ENCODE peak calls at places on chromosomes 1 and 21, in nine cellular contexts. One of them, this sample, is unnamed.

GRCh38 chr1:41806472-41807155 is 112.1 kb downstream of the HIVEP3 start:
- DNase-seq in body of pancreas: no peak
- DNase-seq in sciatic nerve: no peak
- DNase-seq in A549: no peak
- DNase-seq in effector memory CD8-positive, alpha-beta T cell: peak; percentile 26
- DNase-seq in NCI-H1105: no peak
- DNase-seq in stimulated activated CD4-positive, alpha-beta T cell treated with anti-CD3 and anti-CD28 coated beads, TNF-alpha, amount 100 ng/mL, for 1 hour: no peak
- DNase-seq in heart left ventricle: no peak
- DNase-seq in posterior cingulate gyrus: no peak
- DNase-seq in this sample: no peak

GRCh38 chr1:112762541-112763141 is 47.5 kb upstream of the PPM1J start:
- DNase-seq in posterior cingulate gyrus: no peak
- DNase-seq in body of pancreas: peak; percentile 15
- DNase-seq in A549: no peak
- DNase-seq in effector memory CD8-positive, alpha-beta T cell: no peak
- DNase-seq in sciatic nerve: no peak
- DNase-seq in heart left ventricle: no peak
- DNase-seq in NCI-H1105: no peak
- DNase-seq in stimulated activated CD4-positive, alpha-beta T cell treated with anti-CD3 and anti-CD28 coated beads, TNF-alpha, amount 100 ng/mL, for 1 hour: no peak
- DNase-seq in this sample: no peak

GRCh38 chr21:28261291-28261690 is 731.4 kb downstream of the LTN1 start:
- DNase-seq in posterior cingulate gyrus: no peak
- DNase-seq in effector memory CD8-positive, alpha-beta T cell: no peak
- DNase-seq in NCI-H1105: no peak
- DNase-seq in heart left ventricle: no peak
- DNase-seq in sciatic nerve: no peak
- DNase-seq in A549: no peak
- DNase-seq in body of pancreas: no peak
- DNase-seq in stimulated activated CD4-positive, alpha-beta T cell treated with anti-CD3 and anti-CD28 coated beads, TNF-alpha, amount 100 ng/mL, for 1 hour: no peak
- DNase-seq in this sample: peak; percentile 47

GRCh38 chr1:31782766-31783410 is 18.7 kb upstream of the ADGRB2 start:
- DNase-seq in body of pancreas: no peak
- DNase-seq in posterior cingulate gyrus: peak; percentile 78
- DNase-seq in heart left ventricle: peak; percentile 26
- DNase-seq in A549: no peak
- DNase-seq in stimulated activated CD4-positive, alpha-beta T cell treated with anti-CD3 and anti-CD28 coated beads, TNF-alpha, amount 100 ng/mL, for 1 hour: no peak
- DNase-seq in sciatic nerve: no peak
- DNase-seq in effector memory CD8-positive, alpha-beta T cell: no peak
- DNase-seq in NCI-H1105: no peak
- DNase-seq in this sample: no peak

GRCh38 chr1:30763654-30764248 is 6.2 kb upstream of the LAPTM5 start:
- DNase-seq in NCI-H1105: no peak
- DNase-seq in posterior cingulate gyrus: peak; percentile 94
- DNase-seq in effector memory CD8-positive, alpha-beta T cell: no peak
- DNase-seq in stimulated activated CD4-positive, alpha-beta T cell treated with anti-CD3 and anti-CD28 coated beads, TNF-alpha, amount 100 ng/mL, for 1 hour: no peak
- DNase-seq in A549: no peak
- DNase-seq in sciatic nerve: no peak
- DNase-seq in heart left ventricle: no peak
- DNase-seq in body of pancreas: no peak
- DNase-seq in this sample: no peak

GRCh38 chr1:216830836-216831235 is 107.6 kb upstream of the ESRRG start:
- DNase-seq in effector memory CD8-positive, alpha-beta T cell: no peak
- DNase-seq in sciatic nerve: no peak
- DNase-seq in NCI-H1105: no peak
- DNase-seq in body of pancreas: no peak
- DNase-seq in A549: no peak
- DNase-seq in stimulated activated CD4-positive, alpha-beta T cell treated with anti-CD3 and anti-CD28 coated beads, TNF-alpha, amount 100 ng/mL, for 1 hour: no peak
- DNase-seq in heart left ventricle: no peak
- DNase-seq in posterior cingulate gyrus: no peak
- DNase-seq in this sample: no peak

GRCh38 chr1:32464716-32465540 is at the start of gene ZBTB8B:
- DNase-seq in NCI-H1105: peak; percentile 97
- DNase-seq in stimulated activated CD4-positive, alpha-beta T cell treated with anti-CD3 and anti-CD28 coated beads, TNF-alpha, amount 100 ng/mL, for 1 hour: no peak
- DNase-seq in body of pancreas: peak; percentile 75
- DNase-seq in A549: peak; percentile 51
- DNase-seq in effector memory CD8-positive, alpha-beta T cell: peak; percentile 5
- DNase-seq in sciatic nerve: peak; percentile 80
- DNase-seq in heart left ventricle: peak; percentile 80
- DNase-seq in posterior cingulate gyrus: peak; percentile 99
- DNase-seq in this sample: peak; percentile 51

GRCh38 chr1:238063454-238063853 is 172.7 kb upstream of the ZP4 start:
- DNase-seq in sciatic nerve: no peak
- DNase-seq in A549: peak; percentile 2
- DNase-seq in NCI-H1105: no peak
- DNase-seq in body of pancreas: peak; percentile 13
- DNase-seq in stimulated activated CD4-positive, alpha-beta T cell treated with anti-CD3 and anti-CD28 coated beads, TNF-alpha, amount 100 ng/mL, for 1 hour: no peak
- DNase-seq in posterior cingulate gyrus: peak; percentile 46
- DNase-seq in heart left ventricle: no peak
- DNase-seq in effector memory CD8-positive, alpha-beta T cell: no peak
- DNase-seq in this sample: no peak

GRCh38 chr1:56897150-56898004 is 42.8 kb downstream of the C8A start:
- DNase-seq in effector memory CD8-positive, alpha-beta T cell: no peak
- DNase-seq in A549: no peak
- DNase-seq in heart left ventricle: no peak
- DNase-seq in posterior cingulate gyrus: no peak
- DNase-seq in sciatic nerve: no peak
- DNase-seq in NCI-H1105: no peak
- DNase-seq in stimulated activated CD4-positive, alpha-beta T cell treated with anti-CD3 and anti-CD28 coated beads, TNF-alpha, amount 100 ng/mL, for 1 hour: no peak
- DNase-seq in body of pancreas: no peak
- DNase-seq in this sample: peak; percentile 16

GRCh38 chr1:230797376-230798186 is 50.4 kb downstream of the CAPN9 start:
- DNase-seq in A549: peak; percentile 64
- DNase-seq in sciatic nerve: peak; percentile 81
- DNase-seq in body of pancreas: peak; percentile 61
- DNase-seq in stimulated activated CD4-positive, alpha-beta T cell treated with anti-CD3 and anti-CD28 coated beads, TNF-alpha, amount 100 ng/mL, for 1 hour: no peak
- DNase-seq in effector memory CD8-positive, alpha-beta T cell: no peak
- DNase-seq in posterior cingulate gyrus: peak; percentile 95
- DNase-seq in heart left ventricle: peak; percentile 78
- DNase-seq in NCI-H1105: no peak
- DNase-seq in this sample: peak; percentile 70

GRCh38 chr1:49351744-49352143 is 575.1 kb upstream of the BEND5 start:
- DNase-seq in effector memory CD8-positive, alpha-beta T cell: no peak
- DNase-seq in NCI-H1105: no peak
- DNase-seq in A549: no peak
- DNase-seq in body of pancreas: no peak
- DNase-seq in posterior cingulate gyrus: no peak
- DNase-seq in heart left ventricle: no peak
- DNase-seq in stimulated activated CD4-positive, alpha-beta T cell treated with anti-CD3 and anti-CD28 coated beads, TNF-alpha, amount 100 ng/mL, for 1 hour: no peak
- DNase-seq in sciatic nerve: no peak
- DNase-seq in this sample: peak; percentile 25

GRCh38 chr1:33758698-33759097 is 105.2 kb upstream of the HMGB4 start:
- DNase-seq in heart left ventricle: peak; percentile 54
- DNase-seq in body of pancreas: no peak
- DNase-seq in NCI-H1105: no peak
- DNase-seq in stimulated activated CD4-positive, alpha-beta T cell treated with anti-CD3 and anti-CD28 coated beads, TNF-alpha, amount 100 ng/mL, for 1 hour: no peak
- DNase-seq in A549: no peak
- DNase-seq in effector memory CD8-positive, alpha-beta T cell: no peak
- DNase-seq in posterior cingulate gyrus: no peak
- DNase-seq in sciatic nerve: no peak
- DNase-seq in this sample: peak; percentile 5

GRCh38 chr1:56808385-56808784 is 10.8 kb downstream of the FYB2 start:
- DNase-seq in stimulated activated CD4-positive, alpha-beta T cell treated with anti-CD3 and anti-CD28 coated beads, TNF-alpha, amount 100 ng/mL, for 1 hour: no peak
- DNase-seq in effector memory CD8-positive, alpha-beta T cell: no peak
- DNase-seq in body of pancreas: no peak
- DNase-seq in A549: no peak
- DNase-seq in heart left ventricle: no peak
- DNase-seq in posterior cingulate gyrus: peak; percentile 83
- DNase-seq in NCI-H1105: no peak
- DNase-seq in sciatic nerve: no peak
- DNase-seq in this sample: no peak

GRCh38 chr1:86155807-86156561 is 588 bp downstream of the COL24A1 start:
- DNase-seq in A549: no peak
- DNase-seq in heart left ventricle: peak; percentile 33
- DNase-seq in NCI-H1105: peak; percentile 30
- DNase-seq in sciatic nerve: peak; percentile 64
- DNase-seq in body of pancreas: no peak
- DNase-seq in stimulated activated CD4-positive, alpha-beta T cell treated with anti-CD3 and anti-CD28 coated beads, TNF-alpha, amount 100 ng/mL, for 1 hour: no peak
- DNase-seq in posterior cingulate gyrus: peak; percentile 70
- DNase-seq in effector memory CD8-positive, alpha-beta T cell: no peak
- DNase-seq in this sample: peak; percentile 57

GRCh38 chr1:31753623-31754349 is 10.4 kb downstream of the ADGRB2 start:
- DNase-seq in sciatic nerve: peak; percentile 74
- DNase-seq in A549: no peak
- DNase-seq in effector memory CD8-positive, alpha-beta T cell: no peak
- DNase-seq in stimulated activated CD4-positive, alpha-beta T cell treated with anti-CD3 and anti-CD28 coated beads, TNF-alpha, amount 100 ng/mL, for 1 hour: no peak
- DNase-seq in heart left ventricle: peak; percentile 84
- DNase-seq in NCI-H1105: peak; percentile 96
- DNase-seq in posterior cingulate gyrus: peak; percentile 99
- DNase-seq in body of pancreas: peak; percentile 36
- DNase-seq in this sample: peak; percentile 60

GRCh38 chr1:6144622-6145021 is 35.5 kb downstream of the CHD5 start:
- DNase-seq in heart left ventricle: no peak
- DNase-seq in A549: no peak
- DNase-seq in NCI-H1105: no peak
- DNase-seq in effector memory CD8-positive, alpha-beta T cell: no peak
- DNase-seq in posterior cingulate gyrus: peak; percentile 87
- DNase-seq in body of pancreas: no peak
- DNase-seq in sciatic nerve: no peak
- DNase-seq in stimulated activated CD4-positive, alpha-beta T cell treated with anti-CD3 and anti-CD28 coated beads, TNF-alpha, amount 100 ng/mL, for 1 hour: no peak
- DNase-seq in this sample: no peak

GRCh38 chr1:53766766-53767409 is 27.9 kb upstream of the GLIS1 start:
- DNase-seq in A549: no peak
- DNase-seq in posterior cingulate gyrus: no peak
- DNase-seq in body of pancreas: no peak
- DNase-seq in sciatic nerve: no peak
- DNase-seq in NCI-H1105: no peak
- DNase-seq in heart left ventricle: no peak
- DNase-seq in effector memory CD8-positive, alpha-beta T cell: no peak
- DNase-seq in stimulated activated CD4-positive, alpha-beta T cell treated with anti-CD3 and anti-CD28 coated beads, TNF-alpha, amount 100 ng/mL, for 1 hour: no peak
- DNase-seq in this sample: peak; percentile 22

GRCh38 chr1:207112907-207113306 is 8.9 kb downstream of the C4BPA start:
- DNase-seq in posterior cingulate gyrus: no peak
- DNase-seq in effector memory CD8-positive, alpha-beta T cell: no peak
- DNase-seq in heart left ventricle: no peak
- DNase-seq in sciatic nerve: no peak
- DNase-seq in NCI-H1105: no peak
- DNase-seq in stimulated activated CD4-positive, alpha-beta T cell treated with anti-CD3 and anti-CD28 coated beads, TNF-alpha, amount 100 ng/mL, for 1 hour: no peak
- DNase-seq in body of pancreas: no peak
- DNase-seq in A549: no peak
- DNase-seq in this sample: no peak

GRCh38 chr1:2821970-2822620 is 20.6 kb upstream of the TTC34 start:
- DNase-seq in posterior cingulate gyrus: peak; percentile 92
- DNase-seq in stimulated activated CD4-positive, alpha-beta T cell treated with anti-CD3 and anti-CD28 coated beads, TNF-alpha, amount 100 ng/mL, for 1 hour: no peak
- DNase-seq in sciatic nerve: no peak
- DNase-seq in body of pancreas: peak; percentile 53
- DNase-seq in A549: peak; percentile 17
- DNase-seq in heart left ventricle: peak; percentile 61
- DNase-seq in NCI-H1105: peak; percentile 26
- DNase-seq in effector memory CD8-positive, alpha-beta T cell: no peak
- DNase-seq in this sample: no peak

GRCh38 chr1:204384636-204385354 is 25.1 kb upstream of the PLEKHA6 start:
- DNase-seq in A549: no peak
- DNase-seq in NCI-H1105: peak; percentile 24
- DNase-seq in heart left ventricle: peak; percentile 58
- DNase-seq in stimulated activated CD4-positive, alpha-beta T cell treated with anti-CD3 and anti-CD28 coated beads, TNF-alpha, amount 100 ng/mL, for 1 hour: no peak
- DNase-seq in sciatic nerve: no peak
- DNase-seq in body of pancreas: peak; percentile 55
- DNase-seq in posterior cingulate gyrus: peak; percentile 93
- DNase-seq in effector memory CD8-positive, alpha-beta T cell: no peak
- DNase-seq in this sample: peak; percentile 61

GRCh38 chr1:179742717-179743678 is at the start of gene FAM163A:
- DNase-seq in posterior cingulate gyrus: peak; percentile 77
- DNase-seq in stimulated activated CD4-positive, alpha-beta T cell treated with anti-CD3 and anti-CD28 coated beads, TNF-alpha, amount 100 ng/mL, for 1 hour: no peak
- DNase-seq in A549: no peak
- DNase-seq in NCI-H1105: peak; percentile 36
- DNase-seq in sciatic nerve: no peak
- DNase-seq in body of pancreas: no peak
- DNase-seq in heart left ventricle: no peak
- DNase-seq in effector memory CD8-positive, alpha-beta T cell: no peak
- DNase-seq in this sample: no peak

GRCh38 chr1:103448560-103448959 is 76.9 kb upstream of the RNPC3 start:
- DNase-seq in sciatic nerve: no peak
- DNase-seq in A549: no peak
- DNase-seq in stimulated activated CD4-positive, alpha-beta T cell treated with anti-CD3 and anti-CD28 coated beads, TNF-alpha, amount 100 ng/mL, for 1 hour: no peak
- DNase-seq in posterior cingulate gyrus: no peak
- DNase-seq in body of pancreas: no peak
- DNase-seq in heart left ventricle: no peak
- DNase-seq in effector memory CD8-positive, alpha-beta T cell: no peak
- DNase-seq in NCI-H1105: no peak
- DNase-seq in this sample: no peak

GRCh38 chr1:67552336-67552759 is 122.1 kb upstream of the SERBP1 start:
- DNase-seq in A549: no peak
- DNase-seq in posterior cingulate gyrus: no peak
- DNase-seq in sciatic nerve: no peak
- DNase-seq in body of pancreas: no peak
- DNase-seq in stimulated activated CD4-positive, alpha-beta T cell treated with anti-CD3 and anti-CD28 coated beads, TNF-alpha, amount 100 ng/mL, for 1 hour: no peak
- DNase-seq in NCI-H1105: no peak
- DNase-seq in heart left ventricle: no peak
- DNase-seq in effector memory CD8-positive, alpha-beta T cell: no peak
- DNase-seq in this sample: no peak

GRCh38 chr1:156118175-156118868 is 3.8 kb downstream of the LMNA start:
- DNase-seq in effector memory CD8-positive, alpha-beta T cell: no peak
- DNase-seq in A549: no peak
- DNase-seq in body of pancreas: peak; percentile 78
- DNase-seq in heart left ventricle: peak; percentile 84
- DNase-seq in posterior cingulate gyrus: no peak
- DNase-seq in NCI-H1105: no peak
- DNase-seq in stimulated activated CD4-positive, alpha-beta T cell treated with anti-CD3 and anti-CD28 coated beads, TNF-alpha, amount 100 ng/mL, for 1 hour: no peak
- DNase-seq in sciatic nerve: no peak
- DNase-seq in this sample: no peak

GRCh38 chr1:194647118-194647517 is 1460.7 kb upstream of the B3GALT2 start:
- DNase-seq in sciatic nerve: no peak
- DNase-seq in A549: no peak
- DNase-seq in effector memory CD8-positive, alpha-beta T cell: no peak
- DNase-seq in body of pancreas: no peak
- DNase-seq in heart left ventricle: no peak
- DNase-seq in posterior cingulate gyrus: no peak
- DNase-seq in stimulated activated CD4-positive, alpha-beta T cell treated with anti-CD3 and anti-CD28 coated beads, TNF-alpha, amount 100 ng/mL, for 1 hour: no peak
- DNase-seq in NCI-H1105: no peak
- DNase-seq in this sample: no peak

GRCh38 chr1:211625040-211625439 is 46.1 kb upstream of the SLC30A1 start:
- DNase-seq in posterior cingulate gyrus: peak; percentile 71
- DNase-seq in stimulated activated CD4-positive, alpha-beta T cell treated with anti-CD3 and anti-CD28 coated beads, TNF-alpha, amount 100 ng/mL, for 1 hour: peak; percentile 3
- DNase-seq in NCI-H1105: no peak
- DNase-seq in body of pancreas: no peak
- DNase-seq in sciatic nerve: no peak
- DNase-seq in A549: peak; percentile 63
- DNase-seq in heart left ventricle: peak; percentile 50
- DNase-seq in effector memory CD8-positive, alpha-beta T cell: peak; percentile 15
- DNase-seq in this sample: peak; percentile 54

GRCh38 chr1:165954940-165955339 is 127.5 kb downstream of the UCK2 start:
- DNase-seq in effector memory CD8-positive, alpha-beta T cell: no peak
- DNase-seq in A549: no peak
- DNase-seq in sciatic nerve: no peak
- DNase-seq in NCI-H1105: no peak
- DNase-seq in body of pancreas: no peak
- DNase-seq in posterior cingulate gyrus: no peak
- DNase-seq in stimulated activated CD4-positive, alpha-beta T cell treated with anti-CD3 and anti-CD28 coated beads, TNF-alpha, amount 100 ng/mL, for 1 hour: no peak
- DNase-seq in heart left ventricle: peak; percentile 49
- DNase-seq in this sample: peak; percentile 72

GRCh38 chr1:10698726-10699469 is 97.5 kb downstream of the CASZ1 start:
- DNase-seq in A549: no peak
- DNase-seq in stimulated activated CD4-positive, alpha-beta T cell treated with anti-CD3 and anti-CD28 coated beads, TNF-alpha, amount 100 ng/mL, for 1 hour: no peak
- DNase-seq in posterior cingulate gyrus: no peak
- DNase-seq in body of pancreas: no peak
- DNase-seq in effector memory CD8-positive, alpha-beta T cell: no peak
- DNase-seq in sciatic nerve: no peak
- DNase-seq in NCI-H1105: no peak
- DNase-seq in heart left ventricle: no peak
- DNase-seq in this sample: no peak

GRCh38 chr1:206967096-206967851 is 3.0 kb downstream of the FCAMR start:
- DNase-seq in heart left ventricle: no peak
- DNase-seq in posterior cingulate gyrus: no peak
- DNase-seq in effector memory CD8-positive, alpha-beta T cell: no peak
- DNase-seq in body of pancreas: no peak
- DNase-seq in A549: no peak
- DNase-seq in stimulated activated CD4-positive, alpha-beta T cell treated with anti-CD3 and anti-CD28 coated beads, TNF-alpha, amount 100 ng/mL, for 1 hour: no peak
- DNase-seq in NCI-H1105: no peak
- DNase-seq in sciatic nerve: no peak
- DNase-seq in this sample: no peak

GRCh38 chr1:209619696-209620483 is 32.3 kb downstream of the LAMB3 start:
- DNase-seq in A549: no peak
- DNase-seq in body of pancreas: no peak
- DNase-seq in posterior cingulate gyrus: peak; percentile 24
- DNase-seq in stimulated activated CD4-positive, alpha-beta T cell treated with anti-CD3 and anti-CD28 coated beads, TNF-alpha, amount 100 ng/mL, for 1 hour: no peak
- DNase-seq in sciatic nerve: no peak
- DNase-seq in NCI-H1105: no peak
- DNase-seq in effector memory CD8-positive, alpha-beta T cell: no peak
- DNase-seq in heart left ventricle: no peak
- DNase-seq in this sample: no peak

GRCh38 chr21:41564871-41565281 is 56.9 kb upstream of the TMPRSS2 start:
- DNase-seq in posterior cingulate gyrus: no peak
- DNase-seq in A549: peak; percentile 23
- DNase-seq in effector memory CD8-positive, alpha-beta T cell: no peak
- DNase-seq in sciatic nerve: no peak
- DNase-seq in body of pancreas: peak; percentile 34
- DNase-seq in heart left ventricle: no peak
- DNase-seq in NCI-H1105: no peak
- DNase-seq in stimulated activated CD4-positive, alpha-beta T cell treated with anti-CD3 and anti-CD28 coated beads, TNF-alpha, amount 100 ng/mL, for 1 hour: no peak
- DNase-seq in this sample: peak; percentile 59